ENCODE peak calls at places on chromosomes 2 and 18, in six cellular contexts. One of them, this sample, is unnamed.

GRCh38 chr2:217997510-217997909 is 5.3 kb downstream of the TNS1 start:
- DNase-seq in mucosa of gallbladder: no peak
- DNase-seq in M059J: no peak
- DNase-seq in dermis microvascular lymphatic vessel endothelial cell: no peak
- DNase-seq in MCF 10A: no peak
- DNase-seq in skeletal muscle cell: no peak
- DNase-seq in this sample: no peak

GRCh38 chr2:149679286-149679685 is 91.7 kb upstream of the MMADHC start:
- DNase-seq in mucosa of gallbladder: no peak
- DNase-seq in M059J: peak
- DNase-seq in dermis microvascular lymphatic vessel endothelial cell: no peak
- DNase-seq in MCF 10A: peak
- DNase-seq in skeletal muscle cell: no peak
- DNase-seq in this sample: no peak

GRCh38 chr2:121613774-121614173 is 35.5 kb downstream of the CLASP1 start:
- DNase-seq in mucosa of gallbladder: no peak
- DNase-seq in M059J: peak
- DNase-seq in dermis microvascular lymphatic vessel endothelial cell: no peak
- DNase-seq in MCF 10A: no peak
- DNase-seq in skeletal muscle cell: no peak
- DNase-seq in this sample: no peak

GRCh38 chr18:46397174-46397573 is 259.8 kb downstream of the LOXHD1 start:
- DNase-seq in mucosa of gallbladder: no peak
- DNase-seq in M059J: no peak
- DNase-seq in dermis microvascular lymphatic vessel endothelial cell: no peak
- DNase-seq in MCF 10A: no peak
- DNase-seq in skeletal muscle cell: no peak
- DNase-seq in this sample: no peak

GRCh38 chr2:86035371-86035882 is 70.3 kb downstream of the POLR1A start:
- DNase-seq in mucosa of gallbladder: no peak
- DNase-seq in M059J: no peak
- DNase-seq in dermis microvascular lymphatic vessel endothelial cell: no peak
- DNase-seq in MCF 10A: no peak
- DNase-seq in skeletal muscle cell: no peak
- DNase-seq in this sample: peak

GRCh38 chr2:227623225-227623624 is 5.9 kb downstream of the SCYGR4 start:
- DNase-seq in mucosa of gallbladder: no peak
- DNase-seq in M059J: peak
- DNase-seq in dermis microvascular lymphatic vessel endothelial cell: no peak
- DNase-seq in MCF 10A: peak
- DNase-seq in skeletal muscle cell: peak
- DNase-seq in this sample: no peak

GRCh38 chr2:168896783-168897182 is 4.3 kb upstream of the G6PC2 start:
- DNase-seq in mucosa of gallbladder: no peak
- DNase-seq in M059J: no peak
- DNase-seq in dermis microvascular lymphatic vessel endothelial cell: no peak
- DNase-seq in MCF 10A: no peak
- DNase-seq in skeletal muscle cell: no peak
- DNase-seq in this sample: no peak

GRCh38 chr18:79544386-79544963 is 135.1 kb upstream of the CTDP1 start:
- DNase-seq in mucosa of gallbladder: no peak
- DNase-seq in M059J: no peak
- DNase-seq in dermis microvascular lymphatic vessel endothelial cell: no peak
- DNase-seq in MCF 10A: no peak
- DNase-seq in skeletal muscle cell: no peak
- DNase-seq in this sample: no peak

GRCh38 chr18:8987250-8987649 is 115.2 kb upstream of the NDUFV2 start:
- DNase-seq in mucosa of gallbladder: no peak
- DNase-seq in M059J: peak
- DNase-seq in dermis microvascular lymphatic vessel endothelial cell: no peak
- DNase-seq in MCF 10A: peak
- DNase-seq in skeletal muscle cell: peak
- DNase-seq in this sample: no peak

GRCh38 chr2:196360650-196361049 is 189.3 kb upstream of the STK17B start:
- DNase-seq in mucosa of gallbladder: no peak
- DNase-seq in M059J: no peak
- DNase-seq in dermis microvascular lymphatic vessel endothelial cell: no peak
- DNase-seq in MCF 10A: no peak
- DNase-seq in skeletal muscle cell: no peak
- DNase-seq in this sample: no peak

GRCh38 chr2:23745726-23746105 is 181.2 kb downstream of the ATAD2B start:
- DNase-seq in mucosa of gallbladder: no peak
- DNase-seq in M059J: peak
- DNase-seq in dermis microvascular lymphatic vessel endothelial cell: peak
- DNase-seq in MCF 10A: peak
- DNase-seq in skeletal muscle cell: peak
- DNase-seq in this sample: no peak

GRCh38 chr2:121489944-121490585 is 40.6 kb upstream of the RNU4ATAC start:
- DNase-seq in mucosa of gallbladder: no peak
- DNase-seq in M059J: no peak
- DNase-seq in dermis microvascular lymphatic vessel endothelial cell: no peak
- DNase-seq in MCF 10A: peak
- DNase-seq in skeletal muscle cell: no peak
- DNase-seq in this sample: no peak

GRCh38 chr2:235551965-235552364 is 58.1 kb downstream of the AGAP1 start:
- DNase-seq in mucosa of gallbladder: peak
- DNase-seq in M059J: peak
- DNase-seq in dermis microvascular lymphatic vessel endothelial cell: peak
- DNase-seq in MCF 10A: peak
- DNase-seq in skeletal muscle cell: no peak
- DNase-seq in this sample: peak

GRCh38 chr2:137091704-137092103 is 326.4 kb downstream of the THSD7B start:
- DNase-seq in mucosa of gallbladder: no peak
- DNase-seq in M059J: no peak
- DNase-seq in dermis microvascular lymphatic vessel endothelial cell: no peak
- DNase-seq in MCF 10A: no peak
- DNase-seq in skeletal muscle cell: no peak
- DNase-seq in this sample: no peak

GRCh38 chr18:64436111-64436510 is 287.2 kb upstream of the LINC00305 start:
- DNase-seq in mucosa of gallbladder: no peak
- DNase-seq in M059J: no peak
- DNase-seq in dermis microvascular lymphatic vessel endothelial cell: no peak
- DNase-seq in MCF 10A: no peak
- DNase-seq in skeletal muscle cell: no peak
- DNase-seq in this sample: no peak

GRCh38 chr2:105929506-105929905 is 184.8 kb downstream of the NCK2 start:
- DNase-seq in mucosa of gallbladder: peak
- DNase-seq in M059J: peak
- DNase-seq in dermis microvascular lymphatic vessel endothelial cell: no peak
- DNase-seq in MCF 10A: no peak
- DNase-seq in skeletal muscle cell: no peak
- DNase-seq in this sample: no peak

GRCh38 chr2:238130111-238130695 is 8.3 kb upstream of the KLHL30 start:
- DNase-seq in mucosa of gallbladder: no peak
- DNase-seq in M059J: no peak
- DNase-seq in dermis microvascular lymphatic vessel endothelial cell: no peak
- DNase-seq in MCF 10A: no peak
- DNase-seq in skeletal muscle cell: no peak
- DNase-seq in this sample: no peak

GRCh38 chr2:43110442-43110871 is 115.9 kb downstream of the ZFP36L2 start:
- DNase-seq in mucosa of gallbladder: no peak
- DNase-seq in M059J: peak
- DNase-seq in dermis microvascular lymphatic vessel endothelial cell: no peak
- DNase-seq in MCF 10A: no peak
- DNase-seq in skeletal muscle cell: no peak
- DNase-seq in this sample: no peak

GRCh38 chr2:235116885-235117492 is 165.2 kb downstream of the SH3BP4 start:
- DNase-seq in mucosa of gallbladder: no peak
- DNase-seq in M059J: peak
- DNase-seq in dermis microvascular lymphatic vessel endothelial cell: peak
- DNase-seq in MCF 10A: peak
- DNase-seq in skeletal muscle cell: peak
- DNase-seq in this sample: peak